ENCODE peak calls at places on chromosomes 13 and 19, in five cellular contexts. J is MM.1S, Z is psoas muscle, L is upper lobe of left lung, I is pancreas. U is an unnamed sample.

GRCh38 chr13:106649495-106649894 is 81.6 kb upstream of the ARGLU1 start:
- DNase-seq in J (no peak), Z (no peak), L (no peak), I (no peak), U (no peak)

GRCh38 chr19:48501961-48502719 is 9.5 kb downstream of the LMTK3 start:
- DNase-seq in J (peak; percentile 91), Z (no peak), L (peak; percentile 96), I (peak; percentile 98), U (no peak)

GRCh38 chr13:31369213-31369612 is 169.4 kb downstream of the B3GLCT start:
- DNase-seq in J (no peak), Z (no peak), L (no peak), I (no peak), U (no peak)

GRCh38 chr13:106835477-106835876 is 267.5 kb upstream of the ARGLU1 start:
- DNase-seq in J (no peak), Z (no peak), L (no peak), I (no peak), U (no peak)

GRCh38 chr13:20953245-20953931 is 50.8 kb upstream of the XPO4 start:
- DNase-seq in J (no peak), Z (no peak), L (peak; percentile 66), I (no peak), U (no peak)

GRCh38 chr13:96492758-96493157 is 402.9 kb downstream of the HS6ST3 start:
- DNase-seq in J (no peak), Z (no peak), L (no peak), I (peak; percentile 61), U (peak; percentile 8)

GRCh38 chr13:85974604-85975366 is 175.6 kb upstream of the SLITRK6 start:
- DNase-seq in J (no peak), Z (no peak), L (no peak), I (no peak), U (no peak)

GRCh38 chr19:22604571-22605274 is 29.4 kb upstream of the ZNF492 start:
- DNase-seq in J (no peak), Z (no peak), L (no peak), I (no peak), U (no peak)

GRCh38 chr13:40069173-40070044 is 413.9 kb downstream of the COG6 start:
- DNase-seq in J (peak; percentile 29), Z (peak; percentile 77), L (no peak), I (peak; percentile 66), U (peak; percentile 83)

GRCh38 chr13:45417790-45418534 is at the start of gene SLC25A30:
- DNase-seq in J (peak; percentile 70), Z (peak; percentile 96), L (peak; percentile 99), I (peak; percentile 90), U (peak; percentile 96)

GRCh38 chr13:26600345-26600761 is 42.9 kb downstream of the WASF3 start:
- DNase-seq in J (no peak), Z (no peak), L (no peak), I (no peak), U (no peak)

GRCh38 chr19:7260161-7260560 is 34.1 kb downstream of the INSR start:
- DNase-seq in J (no peak), Z (no peak), L (no peak), I (no peak), U (no peak)

GRCh38 chr19:17996826-17997316 is 11.1 kb upstream of the ARRDC2 start:
- DNase-seq in J (peak; percentile 61), Z (peak; percentile 86), L (peak; percentile 91), I (peak; percentile 75), U (peak; percentile 83)

GRCh38 chr19:17998827-17999150 is 9.2 kb upstream of the ARRDC2 start:
- DNase-seq in J (no peak), Z (no peak), L (no peak), I (no peak), U (no peak)

GRCh38 chr19:17999685-18000479 is 8.1 kb upstream of the ARRDC2 start:
- DNase-seq in J (no peak), Z (no peak), L (no peak), I (no peak), U (no peak)

GRCh38 chr19:18000480-18000980 is 7.4 kb upstream of the ARRDC2 start:
- DNase-seq in J (no peak), Z (no peak), L (no peak), I (no peak), U (no peak)

GRCh38 chr19:17997969-17998826 is 9.8 kb upstream of the ARRDC2 start:
- DNase-seq in J (no peak), Z (no peak), L (peak; percentile 84), I (no peak), U (no peak)
- TF ChIP-seq CTCF in J (peak; percentile 42), Z (no peak), L (peak; percentile 10), I (no peak), U (no peak)

GRCh38 chr19:57682226-57682766 is 519 bp downstream of the ZNF551 start:
- DNase-seq in J (no peak), Z (no peak), L (no peak), I (no peak), U (no peak)
- H3K27ac ChIP-seq in J (no peak overlapping the region), Z (peak overlapping the region; percentile 69), L (peak overlapping the region; percentile 72), I (no peak overlapping the region), U (peak overlapping the region; percentile 85)

GRCh38 chr19:45765365-45766292 is 3.4 kb downstream of the SIX5 start:
- DNase-seq in J (no peak), Z (no peak), L (peak; percentile 78), I (peak; percentile 34), U (peak; percentile 39)

GRCh38 chr19:45767410-45767880 is 1.6 kb downstream of the SIX5 start:
- DNase-seq in J (no peak), Z (peak; percentile 83), L (peak; percentile 90), I (peak; percentile 88), U (peak; percentile 78)

GRCh38 chr19:45766919-45767346 is 2.1 kb downstream of the SIX5 start:
- DNase-seq in J (no peak), Z (no peak), L (peak; percentile 87), I (peak; percentile 58), U (peak; percentile 55)

GRCh38 chr19:45764947-45765346 is 4.1 kb downstream of the SIX5 start:
- DNase-seq in J (no peak), Z (no peak), L (no peak), I (peak; percentile 30), U (peak; percentile 67)

DNA sequence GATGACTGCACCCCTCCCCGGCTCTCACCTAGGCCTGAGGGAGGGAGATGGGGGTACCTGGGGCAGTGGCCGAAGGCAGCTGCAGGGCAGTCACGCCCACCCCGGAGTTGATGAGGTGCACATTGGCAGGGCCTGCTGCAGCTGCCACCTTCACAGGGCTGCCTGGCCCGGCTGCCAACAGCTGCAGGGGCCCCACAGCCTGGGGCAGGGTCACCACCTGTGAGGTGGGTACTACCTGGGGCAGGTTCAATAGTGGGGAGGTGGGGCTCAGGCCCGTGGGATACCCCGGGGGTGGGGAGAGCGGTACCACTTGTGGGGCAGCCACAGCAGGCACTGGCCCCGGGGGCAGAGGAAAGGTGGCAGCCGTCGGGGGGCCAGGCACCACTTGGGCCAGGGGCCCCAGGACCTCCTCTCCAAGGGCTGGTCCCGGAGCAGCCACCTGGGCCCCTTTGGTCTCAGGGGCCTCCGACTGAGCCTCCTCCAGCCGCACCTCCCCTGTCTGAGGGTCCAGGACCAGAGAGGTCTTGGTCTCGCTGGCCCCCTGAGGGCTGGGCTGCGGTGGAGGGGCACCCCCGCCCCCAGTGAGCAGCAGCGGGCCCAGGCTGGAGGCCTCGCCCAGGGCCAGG is 2.6 kb downstream of the SIX5 start:
- DNase-seq in J (no peak), Z (no peak), L (peak; percentile 74), I (peak; percentile 84), U (no peak)
- H3K4me3 ChIP-seq in J (no peak overlapping the region), Z (peak overlapping the region; percentile 87), L (peak overlapping the region; percentile 78), I (peak overlapping the region; percentile 86), U (peak overlapping the region; percentile 75)

GRCh38 chr19:50897612-50898011 is 13.6 kb downstream of the KLK4 start:
- DNase-seq in J (no peak), Z (no peak), L (no peak), I (no peak), U (no peak)
- TF ChIP-seq CTCF in J (no peak), Z (no peak), L (no peak), I (no peak), U (no peak)

GRCh38 chr19:3942790-3943409 is 10.0 kb downstream of the NMRK2 start:
- DNase-seq in J (no peak), Z (peak; percentile 71), L (no peak), I (no peak), U (peak; percentile 66)
- H3K27ac ChIP-seq in J (no peak overlapping the region), Z (peak overlapping the region; percentile 99), L (no peak overlapping the region), I (no peak overlapping the region), U (peak overlapping the region; percentile 81)

DNA sequence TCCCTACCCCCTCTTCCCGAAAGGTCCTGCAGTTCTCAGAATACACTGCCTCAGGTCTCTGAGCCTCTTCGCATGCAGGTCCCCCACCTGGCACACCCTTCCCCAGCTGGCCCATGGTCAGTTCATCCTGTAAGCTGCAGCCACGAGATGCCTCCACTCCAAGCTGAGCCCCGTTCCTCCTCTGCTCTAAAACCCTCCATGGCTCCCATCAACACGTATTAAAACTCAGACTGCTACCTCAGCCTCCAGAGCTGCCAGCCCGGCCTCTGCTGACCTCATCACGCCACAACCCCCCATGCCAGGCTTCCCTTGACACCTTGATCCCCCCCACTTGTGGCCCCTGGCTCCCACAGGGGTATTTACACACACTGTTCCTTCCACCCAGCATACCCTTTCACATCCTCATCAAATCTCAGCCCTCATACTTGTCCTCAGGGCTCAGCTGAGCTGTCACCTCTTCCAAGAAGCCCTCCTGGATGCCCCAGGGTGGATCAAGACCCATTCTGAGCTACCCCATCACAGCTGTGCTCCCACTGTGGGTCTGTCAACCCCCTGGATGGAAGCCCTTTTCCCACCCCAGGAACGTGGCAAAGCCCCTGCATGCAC is 48.9 kb downstream of the PTPRS start:
- DNase-seq in J (no peak), Z (no peak), L (no peak), I (no peak), U (no peak)
- H3K4me3 ChIP-seq in J (no peak overlapping the region), Z (peak overlapping the region; percentile 85), L (peak overlapping the region; percentile 88), I (peak overlapping the region; percentile 69), U (peak overlapping the region; percentile 79)